ENCODE peak calls at places on chromosome 5, in four cellular contexts. E is NCI-H146; R is activated CD4-positive, alpha-beta memory T cell treated with anti-CD3 and anti-CD28 coated beads for 36 hours; Q is Calu3. U is an unnamed sample.

GRCh38 chr5:107607656-107608368 is 62.9 kb downstream of the EFNA5 start:
- DNase-seq in E (peak; percentile 11), R (no peak), Q (no peak), U (no peak)

GRCh38 chr5:1865948-1866347 is 16.8 kb downstream of the IRX4 start:
- DNase-seq in E (no peak), R (no peak), Q (no peak), U (no peak)

GRCh38 chr5:64884541-64884940 is 115.8 kb downstream of the CWC27 start:
- DNase-seq in E (no peak), R (no peak), Q (no peak), U (no peak)

GRCh38 chr5:135376961-135377621 is 21.9 kb downstream of the MACROH2A1 start:
- DNase-seq in E (no peak), R (peak; percentile 74), Q (no peak), U (peak; percentile 31)

GRCh38 chr5:96663608-96664007 is 1.4 kb downstream of the CAST start:
- DNase-seq in E (no peak), R (no peak), Q (no peak), U (no peak)

GRCh38 chr5:74575741-74576538 is 64.6 kb downstream of the ENC1 start:
- DNase-seq in E (no peak), R (peak; percentile 56), Q (no peak), U (no peak)

GRCh38 chr5:93570294-93571110 is 10.5 kb downstream of the NR2F1-AS1 start:
- DNase-seq in E (no peak), R (peak; percentile 20), Q (no peak), U (no peak)

GRCh38 chr5:107564896-107565295 is 105.8 kb downstream of the EFNA5 start:
- DNase-seq in E (no peak), R (no peak), Q (no peak), U (no peak)

U was measured in activated CD8-positive, alpha-beta T cell treated with anti-CD3 and anti-CD28 coated beads for 36 hours.